ENCODE peak calls at places on chromosomes 3 and 15, in six cellular contexts. M is GM20000; D is LoVo; X is mesothelial cell of epicardium; F is stimulated activated CD4-positive, alpha-beta T cell treated with anti-CD3 and anti-CD28 coated beads, Interleukin-4, amount 100 ng/mL, for 48 hours; H is endothelial cell. W is an unnamed sample.

GRCh38 chr3:143001034-143001368 is 369 bp upstream of the U2SURP start:
- DNase-seq in M (peak), D (no peak), X (no peak), F (no peak), H (no peak), W (no peak)

GRCh38 chr3:113124256-113124830 is 87.0 kb upstream of the BOC start:
- DNase-seq in M (no peak), D (no peak), X (no peak), F (no peak), H (no peak), W (no peak)

GRCh38 chr3:143677420-143677819 is 170.8 kb downstream of the SLC9A9 start:
- DNase-seq in M (no peak), D (no peak), X (no peak), F (no peak), H (no peak), W (no peak)

GRCh38 chr3:44795197-44795596 is 33.6 kb downstream of the KIF15 start:
- DNase-seq in M (no peak), D (no peak), X (no peak), F (no peak), H (no peak), W (peak)

GRCh38 chr15:80870893-80871292 is 91.7 kb downstream of the CEMIP start:
- DNase-seq in M (no peak), D (no peak), X (no peak), F (no peak), H (no peak), W (peak)

GRCh38 chr3:11394397-11394796 is 122.2 kb downstream of the ATG7 start:
- DNase-seq in M (no peak), D (no peak), X (no peak), F (no peak), H (no peak), W (no peak)

GRCh38 chr15:68646156-68646555 is 67.4 kb downstream of the CORO2B start:
- DNase-seq in M (no peak), D (no peak), X (no peak), F (no peak), H (no peak), W (no peak)

GRCh38 chr3:197317250-197317963 is 19.0 kb upstream of the DLG1 start:
- DNase-seq in M (no peak), D (peak), X (no peak), F (no peak), H (no peak), W (peak)

W was measured in LHCN-M2.